ENCODE peak calls at places on chromosomes 13 and 19, in four cellular contexts. L, Z, O and W are unnamed samples.

GRCh38 chr19:1265611-1266115 is 3.5 kb upstream of the CIRBP start:
- DNase-seq in L (no peak), Z (peak), O (peak), W (peak)

GRCh38 chr19:5990289-5990797 is 12.4 kb upstream of the RANBP3 start:
- DNase-seq in L (no peak), Z (no peak), O (no peak), W (no peak)

GRCh38 chr19:11987405-11988231 is 22.8 kb downstream of the ZNF763 start:
- DNase-seq in L (peak), Z (peak), O (peak), W (peak)

GRCh38 chr13:79194272-79194671 is 211.8 kb downstream of the RBM26 start:
- DNase-seq in L (no peak), Z (no peak), O (peak), W (no peak)

GRCh38 chr19:53662209-53662608 is 30.4 kb downstream of the DPRX start:
- DNase-seq in L (no peak), Z (no peak), O (no peak), W (no peak)

GRCh38 chr13:111005364-111005763 is 90.5 kb upstream of the ANKRD10 start:
- DNase-seq in L (no peak), Z (no peak), O (no peak), W (no peak)

GRCh38 chr13:98622926-98623325 is 46.0 kb upstream of the STK24 start:
- DNase-seq in L (no peak), Z (no peak), O (no peak), W (no peak)

GRCh38 chr13:25037057-25037813 is 58.7 kb upstream of the PABPC3 start:
- DNase-seq in L (no peak), Z (peak), O (peak), W (peak)

GRCh38 chr19:48321372-48321621 is 4.1 kb upstream of the EMP3 start:
- DNase-seq in L (peak), Z (peak), O (peak), W (peak)

GRCh38 chr13:110232756-110233155 is 74.2 kb downstream of the COL4A1 start:
- DNase-seq in L (no peak), Z (peak), O (no peak), W (peak)

GRCh38 chr19:6440905-6441304 is 7.3 kb upstream of the SLC25A41 start:
- DNase-seq in L (no peak), Z (no peak), O (no peak), W (no peak)

GRCh38 chr13:51584731-51585191 is 499 bp downstream of the WDFY2 start:
- DNase-seq in L (peak), Z (peak), O (peak), W (no peak)